ENCODE peak calls at places on chromosomes 16 and 17, in four cellular contexts. G, Q, C and U are unnamed samples.

GRCh38 chr16:76780556-76780955 is 410.4 kb upstream of the MON1B start:
- DNase-seq in G (no peak), Q (no peak), C (no peak), U (no peak)

GRCh38 chr17:52465407-52465806 is 306.9 kb upstream of the CA10 start:
- DNase-seq in G (no peak), Q (no peak), C (no peak), U (no peak)

GRCh38 chr17:51425793-51426192 is 165.4 kb downstream of the UTP18 start:
- DNase-seq in G (no peak), Q (no peak), C (no peak), U (no peak)

GRCh38 chr16:82756283-82756599 is 129.5 kb downstream of the CDH13 start:
- DNase-seq in G (no peak), Q (no peak), C (no peak), U (no peak)

GRCh38 chr16:714079-714478 is 839 bp upstream of the METRN start:
- DNase-seq in G (no peak), Q (no peak), C (no peak), U (no peak)

GRCh38 chr16:81181013-81181720 is 57.3 kb upstream of the BCO1 start:
- DNase-seq in G (peak), Q (peak), C (peak), U (no peak)

GRCh38 chr17:72969293-72969692 is 123.2 kb downstream of the SLC39A11 start:
- DNase-seq in G (no peak), Q (no peak), C (no peak), U (no peak)

GRCh38 chr17:38705803-38706624 is 941 bp downstream of the MLLT6 start:
- DNase-seq in G (no peak), Q (peak), C (no peak), U (peak)

GRCh38 chr17:63998050-63998720 is at the start of gene PRR29:
- DNase-seq in G (peak), Q (peak), C (peak), U (peak)

GRCh38 chr17:17781591-17782424 is 55.0 kb downstream of the SREBF1 start:
- DNase-seq in G (peak), Q (peak), C (no peak), U (no peak)

GRCh38 chr16:678858-679807 is 1.1 kb upstream of the STUB1 start:
- DNase-seq in G (peak), Q (peak), C (no peak), U (no peak)

GRCh38 chr17:63609820-63610573 is 9.3 kb downstream of the TACO1 start:
- DNase-seq in G (no peak), Q (no peak), C (no peak), U (no peak)

GRCh38 chr17:33292184-33292980 is 713 bp downstream of the ASIC2 start:
- DNase-seq in G (no peak), Q (no peak), C (no peak), U (no peak)

GRCh38 chr17:5694507-5694906 is 110.2 kb upstream of the NLRP1 start:
- DNase-seq in G (no peak), Q (no peak), C (no peak), U (no peak)

GRCh38 chr17:78315355-78316114 is 44.3 kb downstream of the SOCS3 start:
- DNase-seq in G (peak), Q (peak), C (no peak), U (no peak)

GRCh38 chr17:19991252-19991885 is 13.7 kb upstream of the AKAP10 start:
- DNase-seq in G (no peak), Q (no peak), C (no peak), U (no peak)

GRCh38 chr17:34991606-34992005 is 11.3 kb downstream of the LIG3 start:
- DNase-seq in G (no peak), Q (no peak), C (no peak), U (no peak)

GRCh38 chr16:23339781-23340180 is 37.7 kb downstream of the SCNN1B start:
- DNase-seq in G (no peak), Q (no peak), C (no peak), U (no peak)

GRCh38 chr16:63617990-63618763 is 1503.7 kb downstream of the CDH11 start:
- DNase-seq in G (no peak), Q (no peak), C (no peak), U (no peak)

GRCh38 chr17:77581480-77581879 is 377.0 kb upstream of the TNRC6C start:
- DNase-seq in G (no peak), Q (no peak), C (no peak), U (no peak)

GRCh38 chr17:41784207-41784744 is 2.2 kb downstream of the JUP start:
- DNase-seq in G (peak), Q (no peak), C (peak), U (no peak)

GRCh38 chr16:81608515-81609209 is 164.1 kb downstream of the CMIP start:
- DNase-seq in G (no peak), Q (no peak), C (no peak), U (no peak)

GRCh38 chr17:61139219-61139618 is 260.4 kb upstream of the TBX2 start:
- DNase-seq in G (no peak), Q (no peak), C (no peak), U (peak)

GRCh38 chr16:4291699-4292098 is 18.9 kb upstream of the TFAP4 start:
- DNase-seq in G (no peak), Q (no peak), C (no peak), U (no peak)

GRCh38 chr17:45228985-45229517 is 7.4 kb downstream of the FMNL1 start:
- DNase-seq in G (peak), Q (peak), C (no peak), U (peak)

GRCh38 chr17:18070861-18071340 is 16.8 kb upstream of the DRG2 start:
- DNase-seq in G (no peak), Q (peak), C (no peak), U (no peak)

GRCh38 chr17:29777663-29778062 is 152.4 kb downstream of the SSH2 start:
- DNase-seq in G (no peak), Q (no peak), C (no peak), U (no peak)

GRCh38 chr16:3256876-3257465 is 538 bp upstream of the MEFV start:
- DNase-seq in G (no peak), Q (no peak), C (no peak), U (no peak)

GRCh38 chr16:57169327-57169726 is 16.5 kb downstream of the PSME3IP1 start:
- DNase-seq in G (no peak), Q (no peak), C (no peak), U (no peak)

GRCh38 chr17:69501591-69502468 is 87.3 kb downstream of the MAP2K6 start:
- DNase-seq in G (peak), Q (peak), C (no peak), U (no peak)

GRCh38 chr17:55830699-55831098 is 79.8 kb downstream of the PCTP start:
- DNase-seq in G (no peak), Q (no peak), C (no peak), U (no peak)

GRCh38 chr17:69447726-69448125 is 33.2 kb downstream of the MAP2K6 start:
- DNase-seq in G (no peak), Q (peak), C (no peak), U (no peak)

GRCh38 chr17:56912105-56912999 is 1.5 kb downstream of the TRIM25 start:
- DNase-seq in G (no peak), Q (peak), C (no peak), U (no peak)

GRCh38 chr16:69031877-69032301 is 73.6 kb upstream of the HAS3 start:
- DNase-seq in G (no peak), Q (no peak), C (no peak), U (no peak)

GRCh38 chr17:33639103-33639991 is 346.3 kb upstream of the ASIC2 start:
- DNase-seq in G (no peak), Q (no peak), C (no peak), U (no peak)

DNA sequence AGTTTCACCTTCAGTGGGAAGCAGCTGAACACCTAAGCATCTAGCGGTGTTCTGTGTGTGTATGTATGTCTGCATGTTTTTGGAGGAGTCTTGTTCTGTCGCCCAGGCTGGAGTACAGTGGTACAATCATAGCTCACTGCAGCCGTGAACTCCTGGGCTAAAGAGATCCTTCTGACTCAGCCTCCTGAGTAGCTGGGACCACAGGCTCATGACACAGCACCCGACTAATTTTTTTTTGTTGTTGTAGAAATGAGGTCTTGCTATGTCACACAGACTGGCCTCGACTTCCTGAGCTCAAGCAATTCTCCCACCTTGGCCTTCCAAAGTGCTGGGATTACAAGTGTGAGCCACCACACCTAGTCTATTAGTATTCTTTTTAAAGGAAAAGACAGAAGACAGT is 30.2 kb upstream of the FAAP100 start:
- DNase-seq in G (no peak), Q (no peak), C (no peak), U (no peak)
- H3K27ac ChIP-seq in G (no peak), Q (no peak), C (no peak), U (no peak)

DNA sequence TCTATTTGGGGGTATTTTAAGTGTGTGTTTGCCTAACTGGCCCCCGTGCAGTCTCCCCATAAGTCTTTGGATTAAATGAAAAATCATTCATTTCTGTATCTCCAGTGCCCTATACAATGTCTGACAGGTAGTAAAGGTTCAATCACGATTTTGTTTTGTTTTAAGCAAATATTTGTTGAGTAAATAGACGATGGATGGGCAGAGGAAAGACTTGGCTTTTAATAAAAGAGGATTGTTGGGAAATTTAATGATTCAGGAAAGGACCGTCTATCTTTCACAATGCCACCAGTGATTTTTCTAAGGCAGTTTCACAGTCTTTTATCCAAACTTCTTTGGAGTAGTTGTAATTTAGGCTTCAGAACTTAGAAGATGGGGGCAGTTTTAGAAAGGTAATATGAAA is 636.6 kb upstream of the GOT2 start:
- DNase-seq in G (no peak), Q (no peak), C (no peak), U (no peak)
- H3K27ac ChIP-seq in G (no peak), Q (no peak), C (no peak), U (no peak)

DNA sequence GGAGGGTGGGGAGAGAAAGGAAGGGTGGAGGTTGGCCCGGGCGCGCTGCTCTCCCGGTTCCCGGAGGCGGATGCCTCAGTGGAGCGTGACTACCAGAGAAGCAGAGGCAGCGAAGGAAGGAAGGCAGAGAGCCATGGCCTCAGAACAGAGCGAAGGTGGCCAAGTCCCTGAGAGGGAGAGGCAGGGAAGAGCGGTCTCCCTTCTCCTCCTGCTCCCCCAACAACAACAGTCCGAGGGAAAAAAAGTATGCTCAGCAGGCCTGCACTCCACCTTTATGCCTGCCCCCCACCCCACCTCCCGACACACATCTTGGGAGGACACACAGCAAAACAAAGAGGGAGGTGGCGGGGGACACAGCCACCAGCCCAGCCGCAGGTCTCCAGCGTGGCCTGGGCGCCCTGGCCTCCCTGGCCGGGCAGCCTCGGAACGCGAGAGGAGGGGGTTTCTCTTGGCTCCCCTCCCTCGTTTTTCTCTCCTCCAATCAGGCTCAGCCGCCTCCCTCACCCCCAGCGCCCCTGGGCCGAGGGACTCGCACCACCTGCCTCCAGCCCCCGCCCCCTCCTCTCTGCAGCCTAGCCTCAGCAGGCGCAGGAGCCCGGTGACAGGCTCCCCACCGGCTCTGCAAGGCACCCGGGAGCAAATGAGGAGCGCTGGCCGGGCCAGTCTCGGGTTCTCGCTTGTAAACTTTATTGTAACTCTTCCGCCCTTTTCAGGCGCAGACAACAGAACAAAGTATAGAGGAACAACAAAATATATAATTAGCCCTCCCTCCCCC is 1.1 kb upstream of the HOXB7 start:
- DNase-seq in G (no peak), Q (no peak), C (no peak), U (no peak)
- H3K27ac ChIP-seq in G (no peak), Q (no peak), C (no peak), U (no peak)

DNA sequence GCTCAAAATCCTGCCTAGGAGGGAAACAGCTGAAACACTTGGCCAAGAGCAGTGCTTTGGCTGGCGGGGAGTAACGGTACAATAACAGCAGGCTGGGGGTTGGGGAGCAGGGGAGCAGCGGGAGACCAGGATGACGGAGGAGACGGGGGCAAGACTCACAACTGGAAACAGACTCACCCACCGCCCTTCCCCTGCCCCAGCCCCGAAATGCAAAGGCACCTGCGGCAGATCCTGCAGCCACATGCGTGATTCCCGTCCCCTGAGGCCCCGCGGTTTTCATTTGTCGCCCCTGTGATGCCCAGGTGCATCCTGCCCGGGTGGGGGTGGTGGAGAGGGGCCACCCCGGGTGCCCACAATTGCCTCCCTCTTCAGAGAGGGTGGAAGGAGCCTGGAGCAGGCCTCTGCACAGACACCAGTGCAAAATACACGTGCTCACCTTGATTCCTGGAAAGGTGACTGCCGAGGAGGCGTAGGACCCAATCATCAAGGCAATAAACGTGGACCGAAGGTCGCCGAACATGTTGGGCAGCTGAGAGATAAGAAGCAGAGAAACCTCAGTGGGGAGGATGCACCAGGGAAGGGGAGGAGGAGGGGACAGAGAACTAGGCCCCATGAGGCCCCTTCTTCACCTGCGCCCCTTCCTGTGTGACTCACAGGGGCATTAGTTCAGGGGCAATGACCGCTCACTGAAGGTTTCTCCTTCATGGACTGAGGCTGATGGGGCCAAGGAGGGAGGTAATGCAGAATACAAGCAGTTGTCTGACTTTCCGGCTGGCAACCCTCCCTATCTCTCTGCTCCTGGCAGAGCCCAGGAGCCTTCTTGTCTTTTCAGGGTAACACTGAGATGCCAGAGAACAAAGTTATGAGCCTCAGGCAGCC is 30.4 kb upstream of the PITPNA start:
- DNase-seq in G (no peak), Q (no peak), C (no peak), U (peak)
- H3K27ac ChIP-seq in G (no peak), Q (no peak), C (no peak), U (peak)

DNA sequence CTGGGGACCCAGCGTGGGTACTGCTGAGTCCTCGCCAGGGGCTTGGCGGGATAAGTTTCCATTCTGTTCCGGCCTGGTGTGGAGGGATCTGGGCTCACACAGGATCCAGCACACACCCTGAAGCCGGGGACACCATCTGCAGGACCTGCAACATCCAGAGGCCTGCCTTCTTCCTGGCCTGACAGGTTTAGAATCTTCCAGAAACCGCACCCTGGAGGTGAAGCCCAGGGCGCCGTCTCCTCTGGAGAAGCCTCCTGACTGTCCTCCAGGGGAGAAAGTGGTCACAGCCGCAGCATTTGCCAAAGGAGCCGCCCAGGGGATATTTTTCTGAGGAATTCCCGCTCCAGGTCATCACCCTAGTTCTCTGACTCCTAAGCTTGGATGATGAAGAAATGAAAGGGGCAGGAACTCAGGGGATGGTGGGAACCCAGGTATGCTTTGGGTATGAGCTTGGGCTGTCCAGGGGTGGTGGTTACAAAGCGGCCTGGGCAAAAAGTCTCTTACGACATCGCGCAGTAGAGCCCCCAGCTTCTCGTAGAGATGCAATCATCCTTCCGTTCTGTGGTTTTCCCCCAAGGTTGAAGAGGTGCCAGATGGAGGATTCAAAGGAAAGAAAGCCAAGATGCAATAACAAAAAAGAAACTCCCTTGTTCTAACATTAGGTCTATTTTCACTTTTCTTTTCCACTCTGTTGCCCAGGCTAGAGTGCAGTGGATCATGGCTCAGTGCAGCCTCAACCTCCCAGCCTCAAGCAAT is 9.1 kb upstream of the CRISPLD2 start:
- DNase-seq in G (no peak), Q (no peak), C (no peak), U (peak)
- H3K27ac ChIP-seq in G (no peak), Q (no peak), C (peak), U (no peak)

DNA sequence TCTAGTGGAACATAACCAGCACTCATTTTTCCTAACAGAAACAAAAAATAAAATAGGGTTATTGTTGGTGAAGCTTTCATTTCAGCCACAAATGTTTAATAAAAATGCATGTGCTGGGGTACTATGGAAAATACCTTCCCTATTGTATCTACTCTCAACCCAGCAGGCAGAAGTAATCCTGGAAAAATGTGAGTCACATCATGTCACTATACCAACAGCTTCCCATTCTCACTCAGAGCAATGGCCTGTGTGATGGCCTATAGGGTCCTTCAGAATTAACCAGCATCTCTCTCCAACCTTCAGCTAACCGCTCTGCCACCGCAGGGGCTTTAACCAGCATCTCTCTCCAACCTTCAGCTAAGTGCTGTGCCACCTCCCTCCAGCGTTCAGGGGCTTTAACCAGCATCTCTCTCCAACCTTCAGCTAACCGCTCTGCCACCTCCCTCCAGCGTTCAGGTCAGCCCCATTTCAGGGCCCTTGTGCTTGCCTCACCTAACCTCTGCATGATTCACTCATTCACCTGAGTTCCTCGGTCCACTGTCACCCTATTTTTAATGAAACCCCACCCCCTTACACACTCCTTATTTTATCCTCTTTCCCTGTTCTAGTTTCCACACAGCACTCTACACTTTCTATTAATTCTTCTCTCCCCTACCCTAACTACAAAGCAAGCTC is 34.0 kb downstream of the UBE2G1 start:
- DNase-seq in G (no peak), Q (no peak), C (no peak), U (no peak)
- H3K27ac ChIP-seq in G (no peak), Q (peak), C (no peak), U (no peak)